ENCODE peak calls at places on chromosomes 12 and 14, in nine cellular contexts. F is NCI-H1694, W is left colon, S is small intestine, P is NCI-H1436, G is NCI-H526, D is hippocampal formation, K is H4, Z is HuH-7. A is an unnamed sample.

GRCh38 chr14:99202516-99202915 is 69.5 kb downstream of the BCL11B start:
- DNase-seq in W (no peak), S (no peak), D (no peak), K (no peak), Z (no peak), P (no peak), G (no peak), F (no peak), A (no peak)

GRCh38 chr12:69620921-69621320 is 10.2 kb upstream of the LRRC10 start:
- DNase-seq in Z (no peak), G (no peak), P (no peak), S (no peak), K (no peak), F (no peak), D (no peak), W (no peak), A (no peak)

GRCh38 chr12:79858518-79858917 is 76.4 kb downstream of the PPP1R12A start:
- DNase-seq in P (no peak), Z (no peak), S (no peak), F (no peak), K (no peak), G (no peak), W (no peak), D (no peak), A (no peak)

GRCh38 chr12:116382456-116382902 is 105.0 kb upstream of the MED13L start:
- DNase-seq in G (no peak), S (no peak), K (no peak), Z (no peak), D (no peak), P (no peak), F (no peak), W (no peak), A (no peak)

GRCh38 chr14:61406670-61407069 is 85.3 kb downstream of the PRKCH start:
- DNase-seq in D (no peak), G (no peak), Z (no peak), F (no peak), P (no peak), K (no peak), W (no peak), S (no peak), A (no peak)

GRCh38 chr14:24913026-24913425 is 136.9 kb downstream of the STXBP6 start:
- DNase-seq in P (no peak), Z (no peak), D (no peak), W (no peak), G (no peak), K (no peak), F (no peak), S (no peak), A (no peak)

GRCh38 chr12:26936559-26937442 is 980 bp downstream of the INTS13 start:
- DNase-seq in F (no peak), W (no peak), S (no peak), Z (no peak), G (no peak), K (no peak), P (no peak), D (no peak), A (no peak)

GRCh38 chr12:50188875-50189575 is 21.9 kb upstream of the CERS5 start:
- DNase-seq in G (no peak), Z (no peak), K (no peak), F (no peak), P (no peak), W (peak; percentile 46), D (no peak), S (peak; percentile 76), A (no peak)

GRCh38 chr12:78271546-78271945 is 440.9 kb downstream of the NAV3 start:
- DNase-seq in D (no peak), P (no peak), G (no peak), F (no peak), K (no peak), Z (no peak), S (no peak), W (no peak), A (no peak)

GRCh38 chr14:105301103-105301914 is 508 bp upstream of the BRF1 start:
- DNase-seq in F (peak; percentile 96), Z (peak; percentile 95), D (peak; percentile 98), P (peak; percentile 95), K (peak; percentile 80), W (peak; percentile 98), G (peak; percentile 99), S (peak; percentile 97), A (peak; percentile 62)

GRCh38 chr14:89384023-89384422 is 33.0 kb downstream of the FOXN3 start:
- DNase-seq in D (no peak), K (no peak), G (peak; percentile 4), Z (no peak), S (no peak), F (peak; percentile 45), P (no peak), W (no peak), A (no peak)

GRCh38 chr14:46717211-46717610 is 65.6 kb upstream of the RPL10L start:
- DNase-seq in P (no peak), G (no peak), K (peak; percentile 10), W (no peak), F (no peak), S (no peak), D (no peak), Z (no peak), A (no peak)

GRCh38 chr14:93337143-93337753 is 4.4 kb upstream of the BTBD7 start:
- DNase-seq in W (no peak), G (no peak), F (no peak), K (no peak), D (no peak), S (no peak), P (no peak), Z (no peak), A (no peak)

GRCh38 chr12:110920324-110920910 is at the start of gene MYL2:
- DNase-seq in K (no peak), P (no peak), S (no peak), Z (no peak), W (no peak), G (no peak), D (no peak), F (no peak), A (no peak)

GRCh38 chr14:106622200-106622745 is 1095.9 kb downstream of the TMEM121 start:
- DNase-seq in G (no peak), P (no peak), Z (no peak), D (no peak), S (peak; percentile 15), F (no peak), W (no peak), K (no peak), A (no peak)

GRCh38 chr14:68094158-68094557 is 274.6 kb downstream of the RAD51B start:
- DNase-seq in F (no peak), G (no peak), P (no peak), D (no peak), Z (no peak), W (no peak), K (no peak), S (no peak), A (no peak)

GRCh38 chr12:63949902-63950301 is 105.4 kb downstream of the SRGAP1 start:
- DNase-seq in P (no peak), W (no peak), F (no peak), D (peak; percentile 20), S (peak; percentile 68), G (peak; percentile 7), K (no peak), Z (peak; percentile 44), A (no peak)

GRCh38 chr14:73997108-73997943 is 21.8 kb downstream of the ENTPD5 start:
- DNase-seq in K (no peak), P (no peak), Z (no peak), G (no peak), W (peak; percentile 57), D (no peak), F (no peak), S (peak; percentile 89), A (no peak)

GRCh38 chr14:105026033-105026785 is 5.3 kb upstream of the CDCA4 start:
- DNase-seq in W (no peak), P (no peak), S (no peak), F (no peak), K (no peak), D (no peak), Z (no peak), G (no peak), A (no peak)

GRCh38 chr12:53287741-53288216 is 7.6 kb upstream of the PFDN5 start:
- DNase-seq in K (peak; percentile 52), Z (peak; percentile 71), D (peak; percentile 34), P (no peak), F (peak; percentile 8), S (peak; percentile 61), W (peak; percentile 50), G (peak; percentile 65), A (no peak)

GRCh38 chr12:6235906-6236640 is 35.9 kb downstream of the CD9 start:
- DNase-seq in D (no peak), F (no peak), P (no peak), W (no peak), K (no peak), S (no peak), Z (no peak), G (no peak), A (no peak)

GRCh38 chr14:24712909-24713308 is 78.9 kb upstream of the GZMB start:
- DNase-seq in Z (no peak), K (no peak), G (no peak), P (no peak), F (no peak), S (no peak), W (no peak), D (no peak), A (no peak)

GRCh38 chr14:99606359-99606758 is 2.4 kb upstream of the CCDC85C start:
- DNase-seq in P (no peak), Z (no peak), G (no peak), F (no peak), W (no peak), D (no peak), S (no peak), K (no peak), A (no peak)

GRCh38 chr14:104821971-104822608 is 21.2 kb downstream of the ZBTB42 start:
- DNase-seq in K (no peak), W (peak; percentile 22), G (no peak), F (no peak), S (no peak), P (no peak), Z (no peak), D (no peak), A (no peak)

GRCh38 chr14:27015046-27015445 is 417.2 kb upstream of the NOVA1 start:
- DNase-seq in S (no peak), F (no peak), D (no peak), W (no peak), K (no peak), P (no peak), G (no peak), Z (no peak), A (no peak)

GRCh38 chr12:106178582-106178981 is 39.8 kb upstream of the NUAK1 start:
- DNase-seq in W (no peak), P (no peak), K (no peak), D (no peak), G (peak; percentile 4), Z (peak; percentile 29), S (no peak), F (no peak), A (no peak)